ENCODE peak calls at places on chromosomes 2 and 18, in seven cellular contexts. J is GM19239, V is choroid plexus epithelial cell, R is PC-9, N is AG04450, I is omental fat pad, Q is right lobe of liver. F is an unnamed sample.

GRCh38 chr2:230525682-230526081 is 109.7 kb downstream of the SP100 start:
- DNase-seq in J (no peak), V (no peak), I (no peak), N (no peak), R (no peak), Q (no peak), F (no peak)

GRCh38 chr2:71212336-71212735 is 14.6 kb downstream of the PAIP2B start:
- DNase-seq in Q (no peak), R (no peak), N (no peak), J (no peak), V (peak; percentile 5), I (no peak), F (no peak)

GRCh38 chr2:134493797-134494196 is 225.0 kb downstream of the TMEM163 start:
- DNase-seq in Q (no peak), I (no peak), N (no peak), R (no peak), J (no peak), V (no peak), F (no peak)

GRCh38 chr2:200172944-200173481 is 133.5 kb upstream of the SPATS2L start:
- DNase-seq in J (no peak), I (no peak), N (no peak), V (peak; percentile 88), Q (no peak), R (no peak), F (peak; percentile 66)

GRCh38 chr2:10042301-10043161 is 819 bp upstream of the KLF11 start:
- DNase-seq in Q (peak; percentile 88), N (no peak), R (peak; percentile 47), I (peak; percentile 68), V (peak; percentile 80), J (no peak), F (peak; percentile 33)

GRCh38 chr2:150548527-150548926 is 61.1 kb upstream of the RND3 start:
- DNase-seq in J (no peak), N (no peak), I (no peak), V (peak; percentile 60), R (no peak), Q (no peak), F (no peak)

GRCh38 chr2:100418563-100418962 is 1.1 kb upstream of the CHST10 start:
- DNase-seq in I (no peak), V (no peak), R (no peak), J (no peak), Q (no peak), N (no peak), F (no peak)

GRCh38 chr2:46796843-46797625 is 118.6 kb downstream of the MCFD2 start:
- DNase-seq in Q (no peak), R (no peak), I (no peak), N (no peak), J (no peak), V (no peak), F (no peak)

GRCh38 chr2:147500229-147500628 is 344.6 kb upstream of the ACVR2A start:
- DNase-seq in Q (no peak), I (no peak), V (no peak), N (no peak), J (no peak), R (no peak), F (no peak)

GRCh38 chr2:7835693-7836680 is 845.9 kb upstream of the ID2 start:
- DNase-seq in R (no peak), J (peak; percentile 27), I (no peak), N (no peak), V (no peak), Q (no peak), F (no peak)

GRCh38 chr18:55322176-55322735 is 265.7 kb downstream of the TCF4 start:
- DNase-seq in Q (peak; percentile 61), N (peak; percentile 88), V (peak; percentile 97), J (peak; percentile 21), I (peak; percentile 49), R (no peak), F (peak; percentile 90)

GRCh38 chr2:225008935-225009334 is 33.3 kb downstream of the DOCK10 start:
- DNase-seq in N (no peak), V (peak; percentile 51), R (no peak), Q (no peak), I (no peak), J (no peak), F (no peak)

GRCh38 chr18:79129120-79129519 is 59.9 kb downstream of the ATP9B start:
- DNase-seq in V (no peak), N (no peak), J (no peak), Q (no peak), R (no peak), I (no peak), F (no peak)

F was measured in brain microvascular endothelial cell.